ENCODE peak calls at places on chromosomes 2 and 18, in eight cellular contexts. One of them, this sample, is unnamed.
A peak's percentile ranks its signal among the peaks of the same experiment; 100 is the strongest.

GRCh38 chr2:233822781-233823730 is 31.3 kb downstream of the HJURP start:
- ATAC-seq in HCT116: no peak
- ATAC-seq in upper lobe of left lung: no peak
- ATAC-seq in GM23338: no peak
- ATAC-seq in GM12878: no peak
- ATAC-seq in K562: no peak
- ATAC-seq in Panc1: no peak
- ATAC-seq in HepG2: peak; percentile 13
- ATAC-seq in this sample: no peak

GRCh38 chr18:77201508-77201907 is 48.1 kb upstream of the GALR1 start:
- ATAC-seq in HCT116: peak; percentile 55
- ATAC-seq in upper lobe of left lung: no peak
- ATAC-seq in GM23338: no peak
- ATAC-seq in GM12878: no peak
- ATAC-seq in K562: no peak
- ATAC-seq in Panc1: peak; percentile 51
- ATAC-seq in HepG2: no peak
- ATAC-seq in this sample: no peak

GRCh38 chr18:74360852-74361640 is 45.4 kb downstream of the C18orf63 start:
- ATAC-seq in HCT116: no peak
- ATAC-seq in upper lobe of left lung: no peak
- ATAC-seq in GM23338: no peak
- ATAC-seq in GM12878: no peak
- ATAC-seq in K562: peak; percentile 39
- ATAC-seq in Panc1: peak; percentile 44
- ATAC-seq in HepG2: no peak
- ATAC-seq in this sample: no peak

GRCh38 chr2:63712748-63713147 is 124.0 kb downstream of the MDH1 start:
- ATAC-seq in HCT116: no peak
- ATAC-seq in upper lobe of left lung: no peak
- ATAC-seq in GM23338: no peak
- ATAC-seq in GM12878: no peak
- ATAC-seq in K562: peak; percentile 42
- ATAC-seq in Panc1: no peak
- ATAC-seq in HepG2: no peak
- ATAC-seq in this sample: peak; percentile 34

GRCh38 chr18:495017-495416 is 5.5 kb downstream of the COLEC12 start:
- ATAC-seq in HCT116: no peak
- ATAC-seq in upper lobe of left lung: no peak
- ATAC-seq in GM23338: no peak
- ATAC-seq in GM12878: peak; percentile 58
- ATAC-seq in K562: no peak
- ATAC-seq in Panc1: no peak
- ATAC-seq in HepG2: no peak
- ATAC-seq in this sample: peak; percentile 34

GRCh38 chr2:96533292-96534073 is 3.1 kb upstream of the ARID5A start:
- ATAC-seq in HCT116: no peak
- ATAC-seq in upper lobe of left lung: peak; percentile 6
- ATAC-seq in GM23338: no peak
- ATAC-seq in GM12878: no peak
- ATAC-seq in K562: no peak
- ATAC-seq in Panc1: no peak
- ATAC-seq in HepG2: no peak
- ATAC-seq in this sample: peak; percentile 61

GRCh38 chr2:46719499-46719898 is 196.1 kb downstream of the MCFD2 start:
- ATAC-seq in HCT116: peak; percentile 60
- ATAC-seq in upper lobe of left lung: no peak
- ATAC-seq in GM23338: no peak
- ATAC-seq in GM12878: peak; percentile 67
- ATAC-seq in K562: no peak
- ATAC-seq in Panc1: no peak
- ATAC-seq in HepG2: no peak
- ATAC-seq in this sample: no peak

GRCh38 chr2:6748399-6748798 is 117.3 kb downstream of the CMPK2 start:
- ATAC-seq in HCT116: no peak
- ATAC-seq in upper lobe of left lung: peak; percentile 39
- ATAC-seq in GM23338: no peak
- ATAC-seq in GM12878: no peak
- ATAC-seq in K562: no peak
- ATAC-seq in Panc1: no peak
- ATAC-seq in HepG2: no peak
- ATAC-seq in this sample: no peak

GRCh38 chr18:66635342-66635741 is 31.5 kb upstream of the CDH19 start:
- ATAC-seq in HCT116: no peak
- ATAC-seq in upper lobe of left lung: no peak
- ATAC-seq in GM23338: no peak
- ATAC-seq in GM12878: no peak
- ATAC-seq in K562: no peak
- ATAC-seq in Panc1: no peak
- ATAC-seq in HepG2: no peak
- ATAC-seq in this sample: no peak

GRCh38 chr2:240179941-240180666 is 39.6 kb upstream of the OTOS start:
- ATAC-seq in HCT116: no peak
- ATAC-seq in upper lobe of left lung: no peak
- ATAC-seq in GM23338: no peak
- ATAC-seq in GM12878: no peak
- ATAC-seq in K562: no peak
- ATAC-seq in Panc1: no peak
- ATAC-seq in HepG2: no peak
- ATAC-seq in this sample: no peak

GRCh38 chr18:7760967-7761946 is 194.1 kb downstream of the PTPRM start:
- ATAC-seq in HCT116: no peak
- ATAC-seq in upper lobe of left lung: no peak
- ATAC-seq in GM23338: no peak
- ATAC-seq in GM12878: no peak
- ATAC-seq in K562: no peak
- ATAC-seq in Panc1: no peak
- ATAC-seq in HepG2: peak; percentile 90
- ATAC-seq in this sample: no peak

GRCh38 chr2:121155502-121156056 is 129.4 kb downstream of the TFCP2L1 start:
- ATAC-seq in HCT116: no peak
- ATAC-seq in upper lobe of left lung: peak; percentile 94
- ATAC-seq in GM23338: no peak
- ATAC-seq in GM12878: no peak
- ATAC-seq in K562: no peak
- ATAC-seq in Panc1: peak; percentile 56
- ATAC-seq in HepG2: no peak
- ATAC-seq in this sample: peak; percentile 25

GRCh38 chr2:114699423-114699944 is 257.0 kb downstream of the DPP10 start:
- ATAC-seq in HCT116: no peak
- ATAC-seq in upper lobe of left lung: no peak
- ATAC-seq in GM23338: no peak
- ATAC-seq in GM12878: no peak
- ATAC-seq in K562: no peak
- ATAC-seq in Panc1: no peak
- ATAC-seq in HepG2: no peak
- ATAC-seq in this sample: no peak

GRCh38 chr2:119723784-119724467 is 35.8 kb upstream of the PTPN4 start:
- ATAC-seq in HCT116: no peak
- ATAC-seq in upper lobe of left lung: no peak
- ATAC-seq in GM23338: no peak
- ATAC-seq in GM12878: no peak
- ATAC-seq in K562: no peak
- ATAC-seq in Panc1: no peak
- ATAC-seq in HepG2: peak; percentile 52
- ATAC-seq in this sample: no peak

GRCh38 chr18:36829362-36830140 is 624 bp downstream of the KIAA1328 start:
- ATAC-seq in HCT116: no peak
- ATAC-seq in upper lobe of left lung: peak; percentile 44
- ATAC-seq in GM23338: no peak
- ATAC-seq in GM12878: no peak
- ATAC-seq in K562: peak; percentile 65
- ATAC-seq in Panc1: peak; percentile 2
- ATAC-seq in HepG2: peak; percentile 14
- ATAC-seq in this sample: peak; percentile 33

GRCh38 chr2:218516614-218517013 is 51.5 kb downstream of the USP37 start:
- ATAC-seq in HCT116: peak; percentile 88
- ATAC-seq in upper lobe of left lung: no peak
- ATAC-seq in GM23338: peak; percentile 34
- ATAC-seq in GM12878: peak; percentile 56
- ATAC-seq in K562: peak; percentile 81
- ATAC-seq in Panc1: no peak
- ATAC-seq in HepG2: peak; percentile 74
- ATAC-seq in this sample: no peak

GRCh38 chr2:174001107-174001506 is 35.9 kb upstream of the SP3 start:
- ATAC-seq in HCT116: no peak
- ATAC-seq in upper lobe of left lung: no peak
- ATAC-seq in GM23338: no peak
- ATAC-seq in GM12878: no peak
- ATAC-seq in K562: no peak
- ATAC-seq in Panc1: no peak
- ATAC-seq in HepG2: no peak
- ATAC-seq in this sample: no peak

GRCh38 chr2:117027646-117028045 is 786.8 kb upstream of the DDX18 start:
- ATAC-seq in HCT116: no peak
- ATAC-seq in upper lobe of left lung: no peak
- ATAC-seq in GM23338: no peak
- ATAC-seq in GM12878: no peak
- ATAC-seq in K562: no peak
- ATAC-seq in Panc1: no peak
- ATAC-seq in HepG2: no peak
- ATAC-seq in this sample: no peak

GRCh38 chr18:13435596-13436333 is 217.2 kb downstream of the LDLRAD4 start:
- ATAC-seq in HCT116: no peak
- ATAC-seq in upper lobe of left lung: peak; percentile 31
- ATAC-seq in GM23338: no peak
- ATAC-seq in GM12878: no peak
- ATAC-seq in K562: no peak
- ATAC-seq in Panc1: peak; percentile 45
- ATAC-seq in HepG2: no peak
- ATAC-seq in this sample: peak; percentile 70

GRCh38 chr2:84055816-84056215 is 403.3 kb downstream of the SUCLG1 start:
- ATAC-seq in HCT116: no peak
- ATAC-seq in upper lobe of left lung: no peak
- ATAC-seq in GM23338: no peak
- ATAC-seq in GM12878: no peak
- ATAC-seq in K562: no peak
- ATAC-seq in Panc1: no peak
- ATAC-seq in HepG2: no peak
- ATAC-seq in this sample: no peak

GRCh38 chr2:189179607-189179979 is at the start of gene COL5A2:
- ATAC-seq in HCT116: no peak
- ATAC-seq in upper lobe of left lung: no peak
- ATAC-seq in GM23338: peak; percentile 87
- ATAC-seq in GM12878: peak; percentile 57
- ATAC-seq in K562: no peak
- ATAC-seq in Panc1: peak; percentile 91
- ATAC-seq in HepG2: peak; percentile 42
- ATAC-seq in this sample: peak; percentile 78

GRCh38 chr2:28648671-28649395 is 102.8 kb upstream of the PPP1CB start:
- ATAC-seq in HCT116: no peak
- ATAC-seq in upper lobe of left lung: no peak
- ATAC-seq in GM23338: no peak
- ATAC-seq in GM12878: peak; percentile 33
- ATAC-seq in K562: no peak
- ATAC-seq in Panc1: no peak
- ATAC-seq in HepG2: no peak
- ATAC-seq in this sample: no peak
- TF ChIP-seq POLR2AphosphoS5 in HCT116: no peak
- TF ChIP-seq POLR2AphosphoS5 in upper lobe of left lung: no peak
- TF ChIP-seq POLR2AphosphoS5 in GM23338: no peak
- TF ChIP-seq POLR2AphosphoS5 in GM12878: no peak
- TF ChIP-seq POLR2AphosphoS5 in K562: no peak
- TF ChIP-seq POLR2AphosphoS5 in Panc1: no peak
- TF ChIP-seq POLR2AphosphoS5 in HepG2: no peak
- TF ChIP-seq POLR2AphosphoS5 in this sample: no peak

GRCh38 chr2:12723741-12724463 is 7.2 kb downstream of the TRIB2 start:
- ATAC-seq in HCT116: no peak
- ATAC-seq in upper lobe of left lung: no peak
- ATAC-seq in GM23338: no peak
- ATAC-seq in GM12878: no peak
- ATAC-seq in K562: no peak
- ATAC-seq in Panc1: no peak
- ATAC-seq in HepG2: no peak
- ATAC-seq in this sample: no peak
- H3K4me1 ChIP-seq in HCT116: peaks cover 22% of the 10 kb centered on the region
- H3K4me1 ChIP-seq in upper lobe of left lung: peaks cover 58% of the 10 kb centered on the region
- H3K4me1 ChIP-seq in GM23338: peaks cover 34% of the 10 kb centered on the region
- H3K4me1 ChIP-seq in GM12878: peaks cover 14% of the 10 kb centered on the region
- H3K4me1 ChIP-seq in K562: peaks cover 5% of the 10 kb centered on the region
- H3K4me1 ChIP-seq in Panc1: peaks cover 31% of the 10 kb centered on the region
- H3K4me1 ChIP-seq in HepG2: peaks cover 15% of the 10 kb centered on the region
- H3K4me1 ChIP-seq in this sample: no peaks in the 10 kb centered on the region

DNA sequence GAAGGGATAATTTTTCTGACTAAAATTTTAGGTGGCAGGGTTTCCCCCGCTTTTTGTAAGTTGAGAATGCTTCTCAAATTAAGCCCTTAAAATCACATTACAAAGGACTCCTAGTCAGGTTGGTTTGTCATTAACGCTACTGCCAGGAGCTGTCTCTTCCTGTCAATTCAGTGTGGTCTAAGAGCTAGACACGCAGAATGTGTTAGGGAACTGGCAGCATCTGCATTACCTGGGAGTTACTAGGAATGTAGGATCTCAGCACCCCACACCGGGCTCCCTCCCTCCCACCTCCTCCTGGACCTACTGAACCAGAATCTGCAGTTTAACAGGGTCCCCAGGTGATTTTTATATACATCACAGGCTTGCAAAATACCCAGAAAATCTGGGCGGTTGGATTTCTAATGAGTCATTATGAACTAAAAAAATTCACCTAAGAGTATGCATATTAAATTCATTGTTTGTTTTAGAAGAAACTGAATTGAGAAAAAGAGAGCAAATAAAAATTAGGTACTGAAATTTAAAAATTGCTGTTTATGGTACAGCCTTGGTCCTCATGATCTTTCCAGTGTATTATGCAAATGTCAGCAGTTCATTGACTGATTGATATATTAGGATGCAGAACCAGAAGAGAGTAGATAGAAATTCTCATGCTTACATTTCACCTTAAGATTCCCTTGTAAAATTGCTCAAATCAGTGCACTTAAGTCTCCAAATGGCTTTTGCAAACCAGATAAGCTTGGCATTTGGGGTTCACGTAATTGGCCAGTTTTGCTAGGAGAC is 130.9 kb upstream of the ITGA6 start:
- ATAC-seq in HCT116: no peak
- ATAC-seq in upper lobe of left lung: no peak
- ATAC-seq in GM23338: peak; percentile 90
- ATAC-seq in GM12878: no peak
- ATAC-seq in K562: no peak
- ATAC-seq in Panc1: no peak
- ATAC-seq in HepG2: no peak
- ATAC-seq in this sample: no peak
- TF ChIP-seq POLR2AphosphoS5 in HCT116: no peak
- TF ChIP-seq POLR2AphosphoS5 in upper lobe of left lung: no peak
- TF ChIP-seq POLR2AphosphoS5 in GM23338: no peak
- TF ChIP-seq POLR2AphosphoS5 in GM12878: no peak
- TF ChIP-seq POLR2AphosphoS5 in K562: no peak
- TF ChIP-seq POLR2AphosphoS5 in Panc1: no peak
- TF ChIP-seq POLR2AphosphoS5 in HepG2: no peak
- TF ChIP-seq POLR2AphosphoS5 in this sample: no peak

GRCh38 chr2:217421834-217422233 is 562.0 kb upstream of the TNP1 start:
- ATAC-seq in HCT116: no peak
- ATAC-seq in upper lobe of left lung: no peak
- ATAC-seq in GM23338: no peak
- ATAC-seq in GM12878: peak; percentile 78
- ATAC-seq in K562: no peak
- ATAC-seq in Panc1: no peak
- ATAC-seq in HepG2: no peak
- ATAC-seq in this sample: no peak
- H3K4me1 ChIP-seq in HCT116: no peaks in the 10 kb centered on the region
- H3K4me1 ChIP-seq in upper lobe of left lung: no peaks in the 10 kb centered on the region
- H3K4me1 ChIP-seq in GM23338: no peaks in the 10 kb centered on the region
- H3K4me1 ChIP-seq in GM12878: no peaks in the 10 kb centered on the region
- H3K4me1 ChIP-seq in K562: no peaks in the 10 kb centered on the region
- H3K4me1 ChIP-seq in Panc1: no peaks in the 10 kb centered on the region
- H3K4me1 ChIP-seq in HepG2: no peaks in the 10 kb centered on the region
- H3K4me1 ChIP-seq in this sample: peaks cover 51% of the 10 kb centered on the region

GRCh38 chr18:62878305-62878704 is 163.0 kb downstream of the PHLPP1 start:
- ATAC-seq in HCT116: no peak
- ATAC-seq in upper lobe of left lung: no peak
- ATAC-seq in GM23338: no peak
- ATAC-seq in GM12878: no peak
- ATAC-seq in K562: no peak
- ATAC-seq in Panc1: no peak
- ATAC-seq in HepG2: no peak
- ATAC-seq in this sample: peak; percentile 37
- TF ChIP-seq POLR2AphosphoS5 in HCT116: no peak
- TF ChIP-seq POLR2AphosphoS5 in upper lobe of left lung: no peak
- TF ChIP-seq POLR2AphosphoS5 in GM23338: no peak
- TF ChIP-seq POLR2AphosphoS5 in GM12878: no peak
- TF ChIP-seq POLR2AphosphoS5 in K562: no peak
- TF ChIP-seq POLR2AphosphoS5 in Panc1: no peak
- TF ChIP-seq POLR2AphosphoS5 in HepG2: no peak
- TF ChIP-seq POLR2AphosphoS5 in this sample: no peak